ENCODE peak calls at places on chromosomes 11 and 22, in ten cellular contexts. O is omental fat pad; Z is SK-N-SH; S is CD8-positive, alpha-beta memory T cell; P is spleen; A is GM18507; Q is effector memory CD4-positive, alpha-beta T cell; E is AG04450; W is colonic mucosa; C is H7. F is an unnamed sample.

GRCh38 chr11:61911701-61912529 is 5.5 kb downstream of the RAB3IL1 start:
- DNase-seq in O (peak), Z (peak), S (no peak), P (peak), A (no peak), Q (no peak), E (no peak), W (peak), C (peak), F (no peak)

GRCh38 chr11:76629133-76629852 is 41.3 kb downstream of the LRRC32 start:
- DNase-seq in O (no peak), Z (no peak), S (no peak), P (no peak), A (no peak), Q (no peak), E (no peak), W (no peak), C (no peak), F (no peak)

GRCh38 chr11:5922749-5923426 is 19.2 kb upstream of the OR56A3 start:
- DNase-seq in O (no peak), Z (no peak), S (no peak), P (no peak), A (no peak), Q (no peak), E (no peak), W (no peak), C (no peak), F (no peak)

GRCh38 chr11:36454991-36455611 is 55.0 kb downstream of the TRAF6 start:
- DNase-seq in O (no peak), Z (no peak), S (no peak), P (no peak), A (no peak), Q (no peak), E (no peak), W (no peak), C (peak), F (no peak)

GRCh38 chr11:102411142-102411541 is 41.4 kb downstream of the TMEM123 start:
- DNase-seq in O (no peak), Z (no peak), S (no peak), P (no peak), A (no peak), Q (no peak), E (no peak), W (no peak), C (no peak), F (no peak)

GRCh38 chr11:19290356-19290755 is 49.6 kb upstream of the E2F8 start:
- DNase-seq in O (no peak), Z (no peak), S (no peak), P (no peak), A (no peak), Q (no peak), E (no peak), W (no peak), C (no peak), F (no peak)

GRCh38 chr22:19412478-19412877 is 19.1 kb downstream of the HIRA start:
- DNase-seq in O (no peak), Z (no peak), S (no peak), P (no peak), A (no peak), Q (no peak), E (no peak), W (no peak), C (no peak), F (no peak)

GRCh38 chr11:117824571-117825537 is at the start of gene FXYD2:
- DNase-seq in O (peak), Z (no peak), S (no peak), P (peak), A (no peak), Q (no peak), E (no peak), W (no peak), C (peak), F (no peak)

GRCh38 chr22:25363474-25363873 is 144.0 kb downstream of the CRYBB2 start:
- DNase-seq in O (no peak), Z (no peak), S (no peak), P (peak), A (no peak), Q (no peak), E (no peak), W (no peak), C (no peak), F (no peak)

GRCh38 chr22:25081409-25081824 is 118.2 kb upstream of the CRYBB3 start:
- DNase-seq in O (no peak), Z (peak), S (peak), P (no peak), A (no peak), Q (no peak), E (no peak), W (peak), C (peak), F (peak)

GRCh38 chr11:11483622-11484021 is 130.6 kb upstream of the CSNK2A3 start:
- DNase-seq in O (no peak), Z (no peak), S (no peak), P (no peak), A (no peak), Q (no peak), E (no peak), W (no peak), C (no peak), F (no peak)

GRCh38 chr11:134784525-134784924 is 372.5 kb upstream of the B3GAT1 start:
- DNase-seq in O (no peak), Z (no peak), S (no peak), P (no peak), A (no peak), Q (no peak), E (no peak), W (no peak), C (no peak), F (no peak)

GRCh38 chr11:117456027-117456720 is 128.5 kb downstream of the CEP164 start:
- DNase-seq in O (no peak), Z (no peak), S (no peak), P (no peak), A (peak), Q (no peak), E (no peak), W (no peak), C (no peak), F (no peak)

GRCh38 chr11:75633409-75634011 is 35.3 kb downstream of the MAP6 start:
- DNase-seq in O (no peak), Z (no peak), S (no peak), P (no peak), A (no peak), Q (no peak), E (no peak), W (no peak), C (no peak), F (peak)

GRCh38 chr11:65776710-65777141 is 4.0 kb downstream of the AP5B1 start:
- DNase-seq in O (no peak), Z (no peak), S (no peak), P (peak), A (no peak), Q (no peak), E (no peak), W (no peak), C (no peak), F (no peak)

GRCh38 chr11:99693941-99694492 is 673.3 kb downstream of the CNTN5 start:
- DNase-seq in O (no peak), Z (no peak), S (no peak), P (no peak), A (no peak), Q (no peak), E (peak), W (no peak), C (no peak), F (peak)

GRCh38 chr22:41699264-41700104 is at the start of gene MEI1:
- DNase-seq in O (peak), Z (no peak), S (peak), P (peak), A (peak), Q (peak), E (peak), W (peak), C (peak), F (no peak)

GRCh38 chr11:91382946-91383345 is 841.7 kb upstream of the FAT3 start:
- DNase-seq in O (no peak), Z (no peak), S (no peak), P (no peak), A (no peak), Q (no peak), E (no peak), W (no peak), C (no peak), F (no peak)

GRCh38 chr11:34811858-34812257 is 104.3 kb downstream of the APIP start:
- DNase-seq in O (no peak), Z (no peak), S (no peak), P (no peak), A (no peak), Q (no peak), E (no peak), W (no peak), C (no peak), F (no peak)

GRCh38 chr11:110297082-110297725 is 790 bp upstream of the RDX start:
- DNase-seq in O (no peak), Z (no peak), S (no peak), P (no peak), A (no peak), Q (no peak), E (no peak), W (no peak), C (peak), F (no peak)

GRCh38 chr11:62030071-62030684 is 62.7 kb upstream of the FTH1 start:
- DNase-seq in O (no peak), Z (no peak), S (no peak), P (no peak), A (no peak), Q (no peak), E (no peak), W (no peak), C (peak), F (no peak)

GRCh38 chr22:32341122-32341740 is 16.4 kb upstream of the RFPL3 start:
- DNase-seq in O (no peak), Z (no peak), S (no peak), P (no peak), A (no peak), Q (no peak), E (no peak), W (no peak), C (no peak), F (no peak)

GRCh38 chr22:36611241-36611976 is 82.4 kb upstream of the EIF3D start:
- DNase-seq in O (no peak), Z (no peak), S (no peak), P (no peak), A (no peak), Q (no peak), E (no peak), W (no peak), C (no peak), F (no peak)

GRCh38 chr11:26936109-26936508 is 57.8 kb upstream of the FIBIN start:
- DNase-seq in O (no peak), Z (no peak), S (no peak), P (no peak), A (no peak), Q (no peak), E (no peak), W (no peak), C (no peak), F (no peak)

GRCh38 chr22:47690586-47690985 is 928.1 kb downstream of the TBC1D22A start:
- DNase-seq in O (no peak), Z (no peak), S (no peak), P (no peak), A (no peak), Q (no peak), E (no peak), W (no peak), C (no peak), F (no peak)

GRCh38 chr11:120208777-120209176 is 2.1 kb upstream of the OAF start:
- DNase-seq in O (peak), Z (no peak), S (no peak), P (no peak), A (no peak), Q (no peak), E (no peak), W (peak), C (no peak), F (peak)

GRCh38 chr22:25176175-25176574 is 23.5 kb upstream of the CRYBB3 start:
- DNase-seq in O (no peak), Z (no peak), S (no peak), P (no peak), A (no peak), Q (no peak), E (no peak), W (no peak), C (no peak), F (no peak)

GRCh38 chr11:76283190-76283589 is 76.9 kb upstream of the WNT11 start:
- DNase-seq in O (no peak), Z (no peak), S (no peak), P (no peak), A (no peak), Q (no peak), E (no peak), W (no peak), C (no peak), F (peak)

GRCh38 chr11:124759268-124760204 is 2.6 kb downstream of the ESAM start:
- DNase-seq in O (no peak), Z (peak), S (no peak), P (peak), A (no peak), Q (no peak), E (no peak), W (no peak), C (peak), F (no peak)

GRCh38 chr22:38148252-38148651 is 33.4 kb downstream of the PLA2G6 start:
- DNase-seq in O (no peak), Z (no peak), S (no peak), P (no peak), A (no peak), Q (no peak), E (peak), W (no peak), C (no peak), F (no peak)

GRCh38 chr22:26702906-26703830 is 45.8 kb downstream of the MIAT start:
- DNase-seq in O (no peak), Z (no peak), S (no peak), P (no peak), A (no peak), Q (no peak), E (peak), W (no peak), C (no peak), F (no peak)

GRCh38 chr11:9905562-9905961 is 241.7 kb downstream of the SWAP70 start:
- DNase-seq in O (no peak), Z (no peak), S (no peak), P (no peak), A (no peak), Q (no peak), E (no peak), W (no peak), C (no peak), F (no peak)

GRCh38 chr22:38300197-38300945 is 16.9 kb downstream of the CSNK1E start:
- DNase-seq in O (no peak), Z (no peak), S (no peak), P (no peak), A (no peak), Q (no peak), E (no peak), W (no peak), C (no peak), F (no peak)

GRCh38 chr22:33167998-33168397 is 109.8 kb upstream of the SYN3 start:
- DNase-seq in O (no peak), Z (no peak), S (no peak), P (no peak), A (no peak), Q (no peak), E (no peak), W (no peak), C (no peak), F (no peak)

F was measured in HT-29.